ENCODE peak calls at places on chromosome X, in nine cellular contexts. G is iris pigment epithelial cell; U is HEK293T; R is T1000; Y is CD8-positive, alpha-beta memory T cell; I is Kasumi-1; N is stimulated activated CD4-positive, alpha-beta T cell treated with anti-CD3 and anti-CD28 coated beads, Interleukin-1b, Interleukin-23, amount 100 ng/mL, for 1 hour; K is Right ventricle myocardium superior; T is H9. S is an unnamed sample.

GRCh38 chrX:102808336-102808735 is 87.8 kb downstream of the GPRASP3 start:
- DNase-seq in I (no peak), U (no peak), R (no peak), G (peak), K (no peak), N (no peak), T (no peak), Y (no peak), S (no peak)

GRCh38 chrX:115693476-115693875 is 132.5 kb downstream of the PLS3 start:
- DNase-seq in I (no peak), Y (no peak), R (no peak), U (no peak), T (peak), N (no peak), K (no peak), G (no peak), S (no peak)

GRCh38 chrX:1581132-1581531 is 10.3 kb upstream of the AKAP17A start:
- DNase-seq in G (peak), Y (peak), R (no peak), U (peak), I (peak), N (peak), K (no peak), T (peak), S (peak)

GRCh38 chrX:115713465-115713864 is 152.5 kb downstream of the PLS3 start:
- DNase-seq in R (no peak), K (no peak), I (no peak), G (no peak), T (no peak), U (no peak), Y (no peak), N (no peak), S (no peak)

GRCh38 chrX:2691543-2692220 is 587 bp downstream of the CD99 start:
- DNase-seq in Y (no peak), G (peak), I (no peak), T (no peak), K (peak), R (no peak), U (no peak), N (no peak), S (peak)

GRCh38 chrX:111779582-111779981 is 96.4 kb upstream of the TRPC5OS start:
- DNase-seq in I (peak), Y (no peak), U (no peak), G (peak), T (no peak), K (no peak), R (no peak), N (no peak), S (no peak)

GRCh38 chrX:66751136-66751782 is 112.4 kb upstream of the EDA2R start:
- DNase-seq in Y (no peak), T (no peak), G (peak), R (no peak), I (no peak), N (no peak), U (no peak), K (no peak), S (peak)

GRCh38 chrX:102154900-102155805 is 624 bp downstream of the BEX5 start:
- DNase-seq in T (peak), U (peak), G (no peak), N (no peak), R (no peak), I (no peak), K (no peak), Y (peak), S (peak)

GRCh38 chrX:113001836-113002235 is 161.2 kb upstream of the AMOT start:
- DNase-seq in U (no peak), T (no peak), I (peak), K (no peak), N (no peak), R (no peak), Y (no peak), G (no peak), S (no peak)

GRCh38 chrX:26925088-26925487 is 538.1 kb downstream of the PPP4R3C start:
- DNase-seq in K (no peak), N (no peak), U (no peak), T (no peak), Y (no peak), I (no peak), G (peak), R (no peak), S (no peak)

GRCh38 chrX:30875957-30876356 is 13.1 kb downstream of the TAB3 start:
- DNase-seq in G (peak), I (no peak), Y (no peak), U (no peak), R (no peak), T (no peak), N (no peak), K (no peak), S (no peak)

GRCh38 chrX:12971282-12972003 is 3.5 kb upstream of the TMSB4X start:
- DNase-seq in I (no peak), N (no peak), U (no peak), G (no peak), K (peak), R (no peak), T (no peak), Y (no peak), S (no peak)

S was measured in ELF-1.